ENCODE peak calls at places on chromosome 7, in nine cellular contexts. V, A, Y, X, K, P, R, U and Q are unnamed samples.

GRCh38 chr7:124764071-124764846 is 1.3 kb downstream of the GPR37 start:
- DNase-seq in P (no peak), V (no peak), A (peak; percentile 12), U (peak; percentile 26), Y (no peak), X (peak; percentile 31), K (no peak), R (no peak), Q (no peak)

GRCh38 chr7:55552320-55553086 is 19.8 kb downstream of the VOPP1 start:
- DNase-seq in R (peak; percentile 81), U (no peak), A (peak; percentile 71), K (peak; percentile 29), P (peak; percentile 74), X (no peak), V (no peak), Y (peak; percentile 100), Q (no peak)

GRCh38 chr7:38929460-38930171 is 20.6 kb upstream of the VPS41 start:
- DNase-seq in K (peak; percentile 18), Y (no peak), P (no peak), A (no peak), R (no peak), X (no peak), V (peak; percentile 66), U (no peak), Q (no peak)

GRCh38 chr7:81769891-81770818 is at the start of gene HGF:
- DNase-seq in R (peak; percentile 58), A (peak; percentile 91), U (peak; percentile 47), P (peak; percentile 83), V (no peak), K (peak; percentile 32), Y (no peak), X (peak; percentile 33), Q (no peak)

GRCh38 chr7:4607321-4607729 is 74.8 kb upstream of the FOXK1 start:
- DNase-seq in U (peak; percentile 59), K (no peak), P (peak; percentile 51), A (no peak), Y (no peak), R (no peak), V (no peak), X (no peak), Q (no peak)

GRCh38 chr7:104851268-104851667 is 162.7 kb upstream of the KMT2E start:
- DNase-seq in V (no peak), U (no peak), P (no peak), R (no peak), Y (no peak), A (no peak), X (no peak), K (no peak), Q (no peak)

GRCh38 chr7:75575488-75576112 is 83.5 kb downstream of the SPDYE5 start:
- DNase-seq in X (no peak), A (no peak), U (peak; percentile 42), V (no peak), K (no peak), Y (no peak), R (no peak), P (no peak), Q (no peak)

GRCh38 chr7:7761340-7761973 is 43.0 kb upstream of the RPA3 start:
- DNase-seq in X (no peak), P (no peak), U (no peak), Y (peak; percentile 54), V (peak; percentile 39), A (peak; percentile 83), K (no peak), R (no peak), Q (no peak)

GRCh38 chr7:132072165-132072564 is 504.1 kb downstream of the PLXNA4 start:
- DNase-seq in X (no peak), K (no peak), Y (no peak), R (no peak), A (no peak), P (no peak), V (no peak), U (no peak), Q (no peak)

GRCh38 chr7:432256-432655 is 87.4 kb downstream of the PDGFA start:
- DNase-seq in U (no peak), R (no peak), Y (no peak), X (no peak), P (no peak), A (no peak), K (no peak), V (no peak), Q (no peak)

GRCh38 chr7:150737265-150738055 is at the start of gene GIMAP5:
- DNase-seq in V (no peak), K (no peak), R (peak; percentile 68), Y (no peak), U (no peak), A (no peak), X (no peak), P (no peak), Q (no peak)

GRCh38 chr7:55478700-55479099 is 93.6 kb downstream of the VOPP1 start:
- DNase-seq in V (no peak), K (no peak), Y (no peak), U (no peak), A (no peak), X (no peak), P (no peak), R (no peak), Q (no peak)

GRCh38 chr7:20214787-20215669 is 2.2 kb downstream of the MACC1 start:
- DNase-seq in K (no peak), V (no peak), X (no peak), A (no peak), Y (peak; percentile 90), P (no peak), R (no peak), U (no peak), Q (no peak)

GRCh38 chr7:138587485-138587884 is 113.7 kb downstream of the SVOPL start:
- DNase-seq in R (no peak), V (no peak), X (no peak), K (no peak), P (no peak), Y (no peak), U (no peak), A (no peak), Q (no peak)

DNA sequence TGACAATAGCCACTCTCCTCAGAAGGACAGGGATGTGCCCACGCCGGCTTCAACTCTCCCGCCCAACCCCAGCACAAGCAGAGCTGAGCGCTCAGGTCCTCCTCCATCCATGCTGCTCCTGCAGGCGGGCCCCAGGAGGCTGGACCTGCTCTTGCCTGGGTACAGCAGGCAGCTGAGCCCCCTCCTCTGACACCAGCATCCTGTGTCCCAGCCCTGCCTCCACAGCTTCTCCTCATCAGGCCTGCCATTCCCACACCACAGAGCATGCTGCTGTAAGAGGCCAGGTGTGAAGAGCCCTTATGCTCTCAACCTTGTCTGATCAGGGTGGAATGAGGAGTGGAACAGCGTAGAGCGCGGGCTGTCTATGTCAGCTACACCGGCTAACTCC is 302.2 kb downstream of the PTPRN2 start:
- DNase-seq in R (peak; percentile 25), U (no peak), K (no peak), P (peak; percentile 59), A (no peak), Y (no peak), V (no peak), X (no peak), Q (no peak)
- H3K9me3 ChIP-seq in R (no peaks in the 10 kb centered on the region), U (peaks cover 30% of the 10 kb centered on the region), K (no peaks in the 10 kb centered on the region), P (peaks cover 15% of the 10 kb centered on the region), A (no peaks in the 10 kb centered on the region), Y (no peaks in the 10 kb centered on the region), V (peaks cover 11% of the 10 kb centered on the region), X (no peaks in the 10 kb centered on the region), Q (no peaks in the 10 kb centered on the region)

GRCh38 chr7:64494912-64495461 is 67.9 kb downstream of the ZNF680 start:
- DNase-seq in R (no peak), K (no peak), Y (no peak), X (no peak), P (no peak), A (no peak), U (no peak), V (no peak), Q (no peak)

GRCh38 chr7:64498270-64498669 is 64.6 kb downstream of the ZNF680 start:
- DNase-seq in K (no peak), A (no peak), V (no peak), P (no peak), U (no peak), Y (no peak), R (no peak), X (no peak), Q (no peak)
- H3K9me3 ChIP-seq in K (peaks cover 13% of the 10 kb centered on the region), A (no peaks in the 10 kb centered on the region), V (no peaks in the 10 kb centered on the region), P (peaks cover 14% of the 10 kb centered on the region), U (peaks cover 45% of the 10 kb centered on the region), Y (peaks cover 4% of the 10 kb centered on the region), R (peaks cover 21% of the 10 kb centered on the region), X (no peaks in the 10 kb centered on the region), Q (peaks cover 3% of the 10 kb centered on the region)

GRCh38 chr7:158192184-158192835 is 395.3 kb downstream of the PTPRN2 start:
- DNase-seq in K (no peak), X (no peak), U (no peak), P (no peak), V (no peak), R (no peak), Y (no peak), A (no peak), Q (no peak)

GRCh38 chr7:158193446-158193845 is 394.2 kb downstream of the PTPRN2 start:
- DNase-seq in X (no peak), P (no peak), R (no peak), U (no peak), A (no peak), V (no peak), K (no peak), Y (no peak), Q (no peak)

GRCh38 chr7:158194365-158194900 is 393.2 kb downstream of the PTPRN2 start:
- DNase-seq in X (no peak), P (no peak), Y (no peak), K (no peak), U (no peak), R (no peak), A (no peak), V (no peak), Q (no peak)

GRCh38 chr7:158191671-158192070 is 396.0 kb downstream of the PTPRN2 start:
- DNase-seq in V (no peak), Y (no peak), X (no peak), A (no peak), R (no peak), K (no peak), U (no peak), P (no peak), Q (no peak)

GRCh38 chr7:158192956-158193355 is 394.7 kb downstream of the PTPRN2 start:
- DNase-seq in V (no peak), Y (no peak), R (no peak), K (no peak), X (no peak), P (no peak), A (no peak), U (no peak), Q (no peak)
- H3K9me3 ChIP-seq in V (peaks cover 30% of the 10 kb centered on the region), Y (peaks cover 3% of the 10 kb centered on the region), R (peaks cover 3% of the 10 kb centered on the region), K (peaks cover 6% of the 10 kb centered on the region), X (no peaks in the 10 kb centered on the region), P (peaks cover 14% of the 10 kb centered on the region), A (no peaks in the 10 kb centered on the region), U (no peaks in the 10 kb centered on the region), Q (peaks cover 2% of the 10 kb centered on the region)

DNA sequence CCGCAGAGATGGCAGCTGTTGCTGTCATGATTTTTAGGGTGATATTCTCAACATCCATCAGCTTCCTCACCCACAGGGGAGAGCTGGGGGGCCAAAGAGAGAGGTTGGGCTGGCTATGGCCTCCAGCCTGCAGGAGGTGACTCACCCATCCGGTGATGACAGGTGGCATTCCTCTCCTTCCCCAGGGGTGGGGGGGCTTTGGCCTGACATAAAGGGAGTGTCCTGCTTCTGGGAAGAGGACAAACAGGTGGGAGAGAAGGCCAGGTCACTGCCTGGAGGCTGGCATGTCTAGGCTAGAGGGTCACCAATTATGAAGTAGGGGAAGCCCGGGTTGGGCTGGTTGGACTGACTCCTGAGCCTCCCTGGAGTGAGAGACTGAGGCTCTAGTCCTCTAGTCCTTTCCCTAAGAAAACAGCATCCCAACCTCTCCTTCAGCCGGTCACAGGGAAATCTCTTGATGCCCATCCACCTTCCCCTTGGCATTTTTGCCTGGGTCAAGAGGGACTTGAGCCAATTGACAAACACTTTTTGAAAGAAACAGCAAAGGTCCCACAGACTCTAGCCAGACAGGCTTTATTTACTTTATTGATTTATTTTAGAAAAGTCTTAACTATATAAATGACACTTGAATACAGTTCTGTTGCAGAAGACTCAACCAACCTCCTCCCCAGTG is 79.8 kb upstream of the ZNF716 start:
- DNase-seq in X (peak; percentile 45), P (no peak), V (no peak), R (no peak), A (no peak), U (no peak), K (no peak), Y (no peak), Q (no peak)
- H3K9me3 ChIP-seq in X (no peaks in the 10 kb centered on the region), P (peaks cover 5% of the 10 kb centered on the region), V (no peaks in the 10 kb centered on the region), R (no peaks in the 10 kb centered on the region), A (no peaks in the 10 kb centered on the region), U (no peaks in the 10 kb centered on the region), K (peaks cover 7% of the 10 kb centered on the region), Y (no peaks in the 10 kb centered on the region), Q (no peaks in the 10 kb centered on the region)